ENCODE peak calls at places on chromosomes 5 and 9, in four cellular contexts. A is GM12878, U is H1, O is HepG2. S is an unnamed sample.

GRCh38 chr9:133089271-133089671 is 27.5 kb downstream of the CEL start:
- DNase-seq in O (no peak), A (no peak), U (no peak), S (no peak)

GRCh38 chr5:170307575-170308465 is 10.2 kb upstream of the LCP2 start:
- DNase-seq in U (no peak), A (no peak), O (no peak), S (peak)

GRCh38 chr5:112551437-112552018 is 132.5 kb upstream of the EPB41L4A start:
- DNase-seq in A (no peak), U (no peak), O (peak), S (peak)

GRCh38 chr5:171308453-171309275 is at the start of gene TLX3:
- DNase-seq in U (peak), A (no peak), O (no peak), S (no peak)

GRCh38 chr5:38718874-38719391 is 126.9 kb upstream of the OSMR start:
- DNase-seq in A (no peak), O (no peak), U (no peak), S (no peak)

GRCh38 chr9:8600914-8601680 is 801.5 kb upstream of the DMAC1 start:
- DNase-seq in A (no peak), U (no peak), O (no peak), S (no peak)

GRCh38 chr9:38278457-38278856 is 114.0 kb upstream of the ALDH1B1 start:
- DNase-seq in O (no peak), U (no peak), A (no peak), S (no peak)

GRCh38 chr5:123763201-123763600 is 251.2 kb downstream of the CSNK1G3 start:
- DNase-seq in O (no peak), A (no peak), U (no peak), S (no peak)

GRCh38 chr5:175248416-175248905 is 195.5 kb downstream of the DRD1 start:
- DNase-seq in A (no peak), U (no peak), O (no peak), S (no peak)

DNA sequence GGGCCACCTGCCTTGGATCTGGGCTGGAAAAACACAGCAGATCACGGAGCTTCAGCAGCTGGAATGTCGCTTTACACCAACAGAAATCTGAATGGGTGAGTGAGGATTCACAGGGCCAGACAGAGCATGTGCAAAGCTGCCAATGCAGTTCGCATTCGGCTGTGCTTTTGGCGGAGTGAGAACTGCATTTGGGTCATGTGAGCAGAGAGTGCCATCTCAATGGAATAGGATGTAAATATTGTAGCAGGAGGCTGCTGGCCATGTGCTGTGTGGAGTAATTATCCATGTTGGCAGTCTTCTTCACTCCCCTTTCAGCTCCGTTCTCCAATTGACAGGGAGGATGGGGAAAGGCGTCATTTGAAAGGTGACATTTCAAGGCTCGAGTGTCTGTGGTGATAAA is at the start of gene ANKRD55:
- DNase-seq in U (no peak), A (no peak), O (no peak), S (no peak)
- TF ChIP-seq BRCA1 in U (no peak), A (no peak), O (no peak), S (no peak)

GRCh38 chr5:106093149-106093548 is 1577.6 kb downstream of the EFNA5 start:
- DNase-seq in O (no peak), U (no peak), A (no peak), S (no peak)
- TF ChIP-seq BRCA1 in O (no peak), U (no peak), A (no peak), S (no peak)

GRCh38 chr5:167263185-167263584 is 1028.3 kb upstream of the WWC1 start:
- DNase-seq in A (no peak), U (no peak), O (no peak), S (no peak)

GRCh38 chr5:167255931-167256330 is 1035.5 kb upstream of the WWC1 start:
- DNase-seq in O (no peak), U (no peak), A (no peak), S (no peak)

DNA sequence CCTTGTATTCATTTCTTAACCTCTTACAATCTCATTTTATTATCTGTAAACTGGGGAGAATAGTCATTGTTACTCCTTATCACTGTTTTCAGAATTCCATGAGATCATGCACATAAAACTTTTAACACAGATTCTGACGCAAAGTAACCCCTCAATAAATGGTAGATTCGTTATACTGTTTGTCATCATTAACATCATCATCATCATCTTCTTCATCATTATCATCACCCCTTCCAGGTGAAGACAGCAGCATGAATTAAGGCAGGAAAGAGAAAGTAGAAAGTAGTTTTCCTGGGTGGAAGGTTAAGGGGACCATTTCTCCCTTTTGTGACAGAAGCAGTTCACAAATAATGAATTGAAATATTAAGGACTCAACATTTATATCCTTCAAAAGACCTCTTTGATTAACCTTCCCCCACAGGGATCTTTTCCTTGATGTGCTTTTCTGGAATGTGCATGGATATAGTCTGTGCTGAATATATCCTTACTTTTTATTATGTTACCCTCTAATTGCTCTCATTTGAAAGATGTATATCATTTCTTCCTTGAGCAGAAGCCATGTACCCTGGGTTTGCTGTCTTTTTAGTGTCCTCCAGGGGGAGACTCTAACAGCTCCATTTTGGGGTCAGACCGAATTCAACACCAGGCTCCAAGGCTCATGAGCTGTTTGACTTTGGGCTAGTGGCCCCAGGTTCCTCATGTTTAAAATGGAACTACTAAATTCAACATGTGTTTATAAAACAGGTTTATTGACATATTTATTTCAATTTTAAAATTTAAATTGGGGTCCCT is 1029.9 kb upstream of the WWC1 start:
- DNase-seq in U (peak), A (no peak), O (no peak), S (no peak)
- TF ChIP-seq BRCA1 in U (no peak), A (no peak), O (no peak), S (no peak)

GRCh38 chr5:9197881-9198260 is 348.0 kb downstream of the SEMA5A start:
- DNase-seq in O (no peak), A (peak), U (no peak), S (no peak)
- TF ChIP-seq BRCA1 in O (no peak), A (no peak), U (no peak), S (no peak)

GRCh38 chr5:55232985-55233928 is at the start of gene CCNO:
- DNase-seq in O (peak), U (peak), A (no peak), S (peak)
- TF ChIP-seq BRCA1 in O (no peak), U (no peak), A (no peak), S (no peak)

DNA sequence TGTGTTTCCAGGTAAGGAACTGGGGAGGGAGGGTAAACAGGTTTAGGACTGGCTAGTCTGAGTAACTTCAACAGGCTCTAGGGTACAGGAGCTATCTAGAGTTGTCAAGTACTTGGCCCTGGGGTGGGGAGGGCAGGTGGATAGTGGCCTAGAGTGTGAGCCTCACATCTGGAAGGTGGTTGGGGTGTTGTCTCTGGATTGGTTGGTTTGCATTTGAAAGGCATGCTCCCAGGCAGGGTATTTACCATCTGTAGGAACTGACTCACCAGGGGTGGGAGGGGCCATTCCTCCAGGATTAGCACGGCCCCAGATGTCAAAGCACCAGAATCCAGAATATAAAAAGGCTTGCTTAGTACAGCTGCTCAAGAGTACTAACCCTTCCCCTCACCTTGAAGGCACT is 193.3 kb downstream of the NTRK2 start:
- DNase-seq in A (no peak), O (no peak), U (peak), S (no peak)
- TF ChIP-seq BRCA1 in A (no peak), O (no peak), U (no peak), S (no peak)

GRCh38 chr9:994005-994404 is 17.6 kb downstream of the DMRT3 start:
- DNase-seq in O (no peak), A (no peak), U (no peak), S (no peak)
- TF ChIP-seq BRCA1 in O (no peak), A (no peak), U (no peak), S (no peak)

GRCh38 chr5:145824040-145824439 is 11.1 kb downstream of the PRELID2 start:
- DNase-seq in A (no peak), O (no peak), U (no peak), S (no peak)

GRCh38 chr5:145827275-145827674 is 7.9 kb downstream of the PRELID2 start:
- DNase-seq in U (no peak), O (no peak), A (no peak), S (no peak)

GRCh38 chr5:145826869-145827268 is 8.3 kb downstream of the PRELID2 start:
- DNase-seq in A (no peak), U (no peak), O (no peak), S (no peak)

GRCh38 chr5:145829708-145830361 is 5.3 kb downstream of the PRELID2 start:
- DNase-seq in U (no peak), O (peak), A (no peak), S (no peak)

GRCh38 chr5:145825751-145826180 is 9.4 kb downstream of the PRELID2 start:
- DNase-seq in U (no peak), A (no peak), O (peak), S (peak)
- TF ChIP-seq BRCA1 in U (no peak), A (no peak), O (no peak), S (no peak)